ENCODE peak calls at places on chromosomes 13 and 19, in seven cellular contexts. One of them, this sample, is unnamed.
A peak's percentile ranks its signal among the peaks of the same experiment; 100 is the strongest.

GRCh38 chr13:47672245-47672975 is 328.7 kb downstream of the SUCLA2 start:
- DNase-seq in CD8-positive, alpha-beta T cell: no peak
- DNase-seq in AG09309: peak; percentile 16
- DNase-seq in HFFc6: no peak
- DNase-seq in cardiac fibroblast: peak; percentile 75
- DNase-seq in astrocyte: peak; percentile 45
- DNase-seq in activated B cell treated with CpG ODN at 0.5 μM for 24 hours: no peak
- DNase-seq in this sample: no peak

GRCh38 chr13:30576528-30576927 is 41.2 kb upstream of the USPL1 start:
- DNase-seq in activated B cell treated with CpG ODN at 0.5 μM for 24 hours: no peak
- DNase-seq in AG09309: no peak
- DNase-seq in HFFc6: peak; percentile 43
- DNase-seq in cardiac fibroblast: peak; percentile 47
- DNase-seq in CD8-positive, alpha-beta T cell: no peak
- DNase-seq in astrocyte: peak; percentile 57
- DNase-seq in this sample: no peak

GRCh38 chr13:74979703-74980102 is 502.3 kb downstream of the TBC1D4 start:
- DNase-seq in activated B cell treated with CpG ODN at 0.5 μM for 24 hours: no peak
- DNase-seq in AG09309: no peak
- DNase-seq in CD8-positive, alpha-beta T cell: no peak
- DNase-seq in astrocyte: no peak
- DNase-seq in cardiac fibroblast: no peak
- DNase-seq in HFFc6: no peak
- DNase-seq in this sample: no peak

GRCh38 chr13:52827839-52828238 is 20.6 kb downstream of the PCDH8 start:
- DNase-seq in HFFc6: no peak
- DNase-seq in activated B cell treated with CpG ODN at 0.5 μM for 24 hours: no peak
- DNase-seq in astrocyte: no peak
- DNase-seq in AG09309: no peak
- DNase-seq in CD8-positive, alpha-beta T cell: no peak
- DNase-seq in cardiac fibroblast: no peak
- DNase-seq in this sample: no peak

GRCh38 chr19:3008994-3009393 is 20.1 kb downstream of the TLE2 start:
- DNase-seq in astrocyte: no peak
- DNase-seq in AG09309: no peak
- DNase-seq in activated B cell treated with CpG ODN at 0.5 μM for 24 hours: no peak
- DNase-seq in HFFc6: no peak
- DNase-seq in cardiac fibroblast: no peak
- DNase-seq in CD8-positive, alpha-beta T cell: no peak
- DNase-seq in this sample: no peak

GRCh38 chr19:6464070-6464873 is at the start of gene CRB3:
- DNase-seq in AG09309: no peak
- DNase-seq in cardiac fibroblast: no peak
- DNase-seq in CD8-positive, alpha-beta T cell: peak; percentile 70
- DNase-seq in HFFc6: no peak
- DNase-seq in activated B cell treated with CpG ODN at 0.5 μM for 24 hours: no peak
- DNase-seq in astrocyte: no peak
- DNase-seq in this sample: no peak

GRCh38 chr13:71517004-71517403 is 350.0 kb downstream of the DACH1 start:
- DNase-seq in activated B cell treated with CpG ODN at 0.5 μM for 24 hours: no peak
- DNase-seq in CD8-positive, alpha-beta T cell: no peak
- DNase-seq in HFFc6: no peak
- DNase-seq in astrocyte: no peak
- DNase-seq in cardiac fibroblast: no peak
- DNase-seq in AG09309: no peak
- DNase-seq in this sample: no peak

GRCh38 chr13:66492479-66492878 is 737.7 kb downstream of the PCDH9 start:
- DNase-seq in HFFc6: no peak
- DNase-seq in astrocyte: no peak
- DNase-seq in activated B cell treated with CpG ODN at 0.5 μM for 24 hours: no peak
- DNase-seq in CD8-positive, alpha-beta T cell: no peak
- DNase-seq in AG09309: no peak
- DNase-seq in cardiac fibroblast: no peak
- DNase-seq in this sample: no peak

GRCh38 chr19:41969196-41969595 is 10.1 kb upstream of the RABAC1 start:
- DNase-seq in astrocyte: no peak
- DNase-seq in AG09309: no peak
- DNase-seq in cardiac fibroblast: no peak
- DNase-seq in CD8-positive, alpha-beta T cell: no peak
- DNase-seq in HFFc6: no peak
- DNase-seq in activated B cell treated with CpG ODN at 0.5 μM for 24 hours: no peak
- DNase-seq in this sample: no peak

GRCh38 chr19:47794526-47794925 is 9.8 kb downstream of the TPRX1 start:
- DNase-seq in CD8-positive, alpha-beta T cell: no peak
- DNase-seq in astrocyte: no peak
- DNase-seq in AG09309: no peak
- DNase-seq in cardiac fibroblast: no peak
- DNase-seq in HFFc6: no peak
- DNase-seq in activated B cell treated with CpG ODN at 0.5 μM for 24 hours: no peak
- DNase-seq in this sample: no peak
- TF ChIP-seq CTCF in CD8-positive, alpha-beta T cell: no peak
- TF ChIP-seq CTCF in astrocyte: no peak
- TF ChIP-seq CTCF in AG09309: peak; percentile 10
- TF ChIP-seq CTCF in cardiac fibroblast: no peak
- TF ChIP-seq CTCF in HFFc6: peak; percentile 52
- TF ChIP-seq CTCF in activated B cell treated with CpG ODN at 0.5 μM for 24 hours: no peak
- TF ChIP-seq CTCF in this sample: no peak

GRCh38 chr19:31349160-31349881 is at the start of gene TSHZ3:
- DNase-seq in activated B cell treated with CpG ODN at 0.5 μM for 24 hours: no peak
- DNase-seq in AG09309: peak; percentile 64
- DNase-seq in cardiac fibroblast: peak; percentile 94
- DNase-seq in CD8-positive, alpha-beta T cell: peak; percentile 59
- DNase-seq in HFFc6: peak; percentile 72
- DNase-seq in astrocyte: peak; percentile 81
- DNase-seq in this sample: peak; percentile 58
- TF ChIP-seq CTCF in activated B cell treated with CpG ODN at 0.5 μM for 24 hours: no peak
- TF ChIP-seq CTCF in AG09309: no peak
- TF ChIP-seq CTCF in cardiac fibroblast: no peak
- TF ChIP-seq CTCF in CD8-positive, alpha-beta T cell: no peak
- TF ChIP-seq CTCF in HFFc6: no peak
- TF ChIP-seq CTCF in astrocyte: no peak
- TF ChIP-seq CTCF in this sample: no peak

GRCh38 chr19:4976412-4977298 is 7.7 kb downstream of the KDM4B start:
- DNase-seq in AG09309: peak; percentile 89
- DNase-seq in cardiac fibroblast: peak; percentile 99
- DNase-seq in astrocyte: peak; percentile 93
- DNase-seq in HFFc6: peak; percentile 98
- DNase-seq in activated B cell treated with CpG ODN at 0.5 μM for 24 hours: no peak
- DNase-seq in CD8-positive, alpha-beta T cell: no peak
- DNase-seq in this sample: peak; percentile 90
- TF ChIP-seq CTCF in AG09309: peak; percentile 61
- TF ChIP-seq CTCF in cardiac fibroblast: peak; percentile 49
- TF ChIP-seq CTCF in astrocyte: peak; percentile 38
- TF ChIP-seq CTCF in HFFc6: peak; percentile 79
- TF ChIP-seq CTCF in activated B cell treated with CpG ODN at 0.5 μM for 24 hours: no peak
- TF ChIP-seq CTCF in CD8-positive, alpha-beta T cell: no peak
- TF ChIP-seq CTCF in this sample: peak; percentile 68

GRCh38 chr13:92573467-92574057 is 653.0 kb upstream of the GPC6 start:
- DNase-seq in astrocyte: peak; percentile 10
- DNase-seq in AG09309: no peak
- DNase-seq in HFFc6: no peak
- DNase-seq in activated B cell treated with CpG ODN at 0.5 μM for 24 hours: no peak
- DNase-seq in cardiac fibroblast: peak; percentile 43
- DNase-seq in CD8-positive, alpha-beta T cell: no peak
- DNase-seq in this sample: no peak
- TF ChIP-seq CTCF in astrocyte: peak; percentile 13
- TF ChIP-seq CTCF in AG09309: no peak
- TF ChIP-seq CTCF in HFFc6: no peak
- TF ChIP-seq CTCF in activated B cell treated with CpG ODN at 0.5 μM for 24 hours: no peak
- TF ChIP-seq CTCF in cardiac fibroblast: no peak
- TF ChIP-seq CTCF in CD8-positive, alpha-beta T cell: no peak
- TF ChIP-seq CTCF in this sample: no peak

GRCh38 chr19:27966390-27966816 is 1246.5 kb downstream of the UQCRFS1 start:
- DNase-seq in CD8-positive, alpha-beta T cell: no peak
- DNase-seq in cardiac fibroblast: peak; percentile 26
- DNase-seq in AG09309: no peak
- DNase-seq in HFFc6: peak; percentile 15
- DNase-seq in activated B cell treated with CpG ODN at 0.5 μM for 24 hours: no peak
- DNase-seq in astrocyte: no peak
- DNase-seq in this sample: no peak
- TF ChIP-seq CTCF in CD8-positive, alpha-beta T cell: peak; percentile 31
- TF ChIP-seq CTCF in cardiac fibroblast: peak; percentile 75
- TF ChIP-seq CTCF in AG09309: peak; percentile 62
- TF ChIP-seq CTCF in HFFc6: peak; percentile 79
- TF ChIP-seq CTCF in activated B cell treated with CpG ODN at 0.5 μM for 24 hours: peak; percentile 38
- TF ChIP-seq CTCF in astrocyte: peak; percentile 83
- TF ChIP-seq CTCF in this sample: peak; percentile 71

This sample was measured in CD14-positive monocyte.